ENCODE peak calls at places on chromosomes 13 and 19, in five cellular contexts. One of them, this sample, is unnamed. For H3K4me1, the result is how much of the 10 kb centered on the place peaks cover.

GRCh38 chr13:30751183-30751933 is 16.0 kb downstream of the ALOX5AP start:
- DNase-seq in endodermal cell: no peak
- DNase-seq in IMR-90: no peak
- DNase-seq in Peyer's patch: no peak
- DNase-seq in tibial nerve: no peak
- DNase-seq in this sample: no peak

GRCh38 chr19:49677232-49677881 is at the start of gene PRMT1:
- DNase-seq in IMR-90: no peak
- DNase-seq in endodermal cell: no peak
- DNase-seq in tibial nerve: no peak
- DNase-seq in Peyer's patch: peak
- DNase-seq in this sample: peak

GRCh38 chr13:94702181-94703041 is 9.9 kb downstream of the SOX21 start:
- DNase-seq in endodermal cell: no peak
- DNase-seq in Peyer's patch: no peak
- DNase-seq in IMR-90: no peak
- DNase-seq in tibial nerve: no peak
- DNase-seq in this sample: no peak

GRCh38 chr19:1133471-1133929 is 29.7 kb downstream of the GPX4 start:
- DNase-seq in Peyer's patch: peak
- DNase-seq in IMR-90: no peak
- DNase-seq in endodermal cell: peak
- DNase-seq in tibial nerve: no peak
- DNase-seq in this sample: no peak

GRCh38 chr13:75636339-75637095 is 387 bp downstream of the LMO7 start:
- DNase-seq in tibial nerve: no peak
- DNase-seq in endodermal cell: peak
- DNase-seq in Peyer's patch: peak
- DNase-seq in IMR-90: peak
- DNase-seq in this sample: peak

GRCh38 chr13:102405499-102406079 is 3.7 kb upstream of the FGF14 start:
- DNase-seq in Peyer's patch: no peak
- DNase-seq in tibial nerve: no peak
- DNase-seq in IMR-90: peak
- DNase-seq in endodermal cell: peak
- DNase-seq in this sample: peak

GRCh38 chr19:11451327-11451941 is 16.0 kb downstream of the PRKCSH start:
- DNase-seq in IMR-90: no peak
- DNase-seq in tibial nerve: no peak
- DNase-seq in endodermal cell: no peak
- DNase-seq in Peyer's patch: no peak
- DNase-seq in this sample: no peak

GRCh38 chr19:46626441-46626840 is 1.6 kb upstream of the PTGIR start:
- DNase-seq in tibial nerve: no peak
- DNase-seq in endodermal cell: no peak
- DNase-seq in Peyer's patch: no peak
- DNase-seq in IMR-90: no peak
- DNase-seq in this sample: no peak

GRCh38 chr13:72062566-72062965 is 195.6 kb upstream of the DACH1 start:
- DNase-seq in endodermal cell: peak
- DNase-seq in Peyer's patch: no peak
- DNase-seq in tibial nerve: no peak
- DNase-seq in IMR-90: no peak
- DNase-seq in this sample: no peak

GRCh38 chr13:98773053-98773452 is 20.6 kb upstream of the SLC15A1 start:
- DNase-seq in endodermal cell: peak
- DNase-seq in IMR-90: no peak
- DNase-seq in tibial nerve: no peak
- DNase-seq in Peyer's patch: no peak
- DNase-seq in this sample: no peak

GRCh38 chr19:27794444-27795042 is 1418.4 kb downstream of the UQCRFS1 start:
- DNase-seq in Peyer's patch: no peak
- DNase-seq in tibial nerve: no peak
- DNase-seq in IMR-90: peak
- DNase-seq in endodermal cell: peak
- DNase-seq in this sample: peak

GRCh38 chr19:46726551-46726950 is 9.6 kb upstream of the PRKD2 start:
- DNase-seq in Peyer's patch: no peak
- DNase-seq in tibial nerve: no peak
- DNase-seq in endodermal cell: no peak
- DNase-seq in IMR-90: no peak
- DNase-seq in this sample: no peak

GRCh38 chr13:84816567-84817133 is 934.4 kb upstream of the SLITRK1 start:
- DNase-seq in tibial nerve: no peak
- DNase-seq in endodermal cell: no peak
- DNase-seq in IMR-90: no peak
- DNase-seq in Peyer's patch: no peak
- DNase-seq in this sample: no peak

GRCh38 chr13:56773148-56773547 is 367.6 kb upstream of the PRR20A start:
- DNase-seq in Peyer's patch: no peak
- DNase-seq in IMR-90: no peak
- DNase-seq in tibial nerve: no peak
- DNase-seq in endodermal cell: no peak
- DNase-seq in this sample: no peak

GRCh38 chr13:21486322-21486721 is 27.2 kb upstream of the ZDHHC20 start:
- DNase-seq in Peyer's patch: no peak
- DNase-seq in tibial nerve: no peak
- DNase-seq in IMR-90: no peak
- DNase-seq in endodermal cell: no peak
- DNase-seq in this sample: no peak

GRCh38 chr19:30227661-30228112 is 144.5 kb upstream of the ZNF536 start:
- DNase-seq in tibial nerve: no peak
- DNase-seq in endodermal cell: peak
- DNase-seq in Peyer's patch: peak
- DNase-seq in IMR-90: peak
- DNase-seq in this sample: peak

GRCh38 chr13:44431150-44431549 is 57.5 kb downstream of the SERP2 start:
- DNase-seq in endodermal cell: peak
- DNase-seq in IMR-90: no peak
- DNase-seq in Peyer's patch: peak
- DNase-seq in tibial nerve: no peak
- DNase-seq in this sample: no peak

GRCh38 chr13:52809310-52809769 is 39.1 kb downstream of the PCDH8 start:
- DNase-seq in IMR-90: peak
- DNase-seq in endodermal cell: peak
- DNase-seq in tibial nerve: no peak
- DNase-seq in Peyer's patch: peak
- DNase-seq in this sample: peak

GRCh38 chr19:3479819-3480215 is 508 bp downstream of the SMIM24 start:
- DNase-seq in tibial nerve: no peak
- DNase-seq in endodermal cell: peak
- DNase-seq in Peyer's patch: peak
- DNase-seq in IMR-90: no peak
- DNase-seq in this sample: no peak

GRCh38 chr13:32039056-32039455 is 7.5 kb downstream of the FRY start:
- DNase-seq in Peyer's patch: no peak
- DNase-seq in tibial nerve: no peak
- DNase-seq in IMR-90: peak
- DNase-seq in endodermal cell: no peak
- DNase-seq in this sample: no peak

GRCh38 chr13:96075953-96076543 is 13.9 kb upstream of the HS6ST3 start:
- DNase-seq in tibial nerve: no peak
- DNase-seq in endodermal cell: no peak
- DNase-seq in Peyer's patch: no peak
- DNase-seq in IMR-90: peak
- DNase-seq in this sample: peak

GRCh38 chr19:3482507-3483225 is 575 bp downstream of the SMIM44 start:
- DNase-seq in Peyer's patch: peak
- DNase-seq in tibial nerve: no peak
- DNase-seq in endodermal cell: peak
- DNase-seq in IMR-90: no peak
- DNase-seq in this sample: no peak

GRCh38 chr19:47226426-47227346 is 4.3 kb downstream of the BBC3 start:
- DNase-seq in Peyer's patch: peak
- DNase-seq in IMR-90: peak
- DNase-seq in tibial nerve: peak
- DNase-seq in endodermal cell: no peak
- DNase-seq in this sample: peak

GRCh38 chr13:93776936-93777335 is 550.3 kb downstream of the GPC6 start:
- DNase-seq in IMR-90: peak
- DNase-seq in Peyer's patch: no peak
- DNase-seq in tibial nerve: no peak
- DNase-seq in endodermal cell: no peak
- DNase-seq in this sample: no peak

GRCh38 chr19:29660835-29661234 is 4.4 kb upstream of the PLEKHF1 start:
- DNase-seq in endodermal cell: no peak
- DNase-seq in tibial nerve: no peak
- DNase-seq in IMR-90: no peak
- DNase-seq in Peyer's patch: no peak
- DNase-seq in this sample: no peak

DNA sequence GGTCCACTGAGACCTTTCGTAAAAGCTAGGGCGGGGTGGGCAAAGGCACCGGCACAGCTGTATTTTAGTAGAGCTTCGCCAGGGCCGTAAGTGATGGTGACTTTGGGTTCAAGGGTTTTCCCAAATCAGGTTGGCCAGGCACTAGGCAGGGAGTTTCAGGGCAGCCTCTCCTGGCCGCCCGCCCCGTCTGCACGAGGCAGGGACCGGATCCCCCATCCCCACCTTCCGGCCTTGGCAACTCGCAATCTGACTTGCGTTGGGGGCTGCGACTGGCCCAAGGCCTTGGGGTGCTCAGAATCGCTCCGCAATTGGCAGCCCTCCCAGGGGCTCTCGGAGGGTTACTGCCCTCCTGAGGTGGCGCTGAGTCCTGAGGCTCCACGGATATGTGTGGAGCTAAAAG is 4.1 kb upstream of the ZIC5 start:
- DNase-seq in endodermal cell: peak
- DNase-seq in IMR-90: no peak
- DNase-seq in tibial nerve: no peak
- DNase-seq in Peyer's patch: no peak
- DNase-seq in this sample: no peak
- H3K4me1 ChIP-seq in endodermal cell: under half
- H3K4me1 ChIP-seq in IMR-90: under half
- H3K4me1 ChIP-seq in tibial nerve: under half
- H3K4me1 ChIP-seq in Peyer's patch: under half
- H3K4me1 ChIP-seq in this sample: under half

GRCh38 chr13:46622918-46623256 is 69.9 kb downstream of the LRCH1 start:
- DNase-seq in endodermal cell: no peak
- DNase-seq in tibial nerve: no peak
- DNase-seq in IMR-90: peak
- DNase-seq in Peyer's patch: no peak
- DNase-seq in this sample: peak
- H3K4me1 ChIP-seq in endodermal cell: under half
- H3K4me1 ChIP-seq in tibial nerve: under half
- H3K4me1 ChIP-seq in IMR-90: under half
- H3K4me1 ChIP-seq in Peyer's patch: under half
- H3K4me1 ChIP-seq in this sample: under half

GRCh38 chr19:35208121-35208520 is 20.4 kb downstream of the FAM187B start:
- DNase-seq in Peyer's patch: no peak
- DNase-seq in IMR-90: no peak
- DNase-seq in endodermal cell: no peak
- DNase-seq in tibial nerve: no peak
- DNase-seq in this sample: no peak

GRCh38 chr19:35206379-35206778 is 22.2 kb downstream of the FAM187B start:
- DNase-seq in Peyer's patch: peak
- DNase-seq in IMR-90: no peak
- DNase-seq in tibial nerve: no peak
- DNase-seq in endodermal cell: no peak
- DNase-seq in this sample: no peak

GRCh38 chr19:35206855-35207254 is 21.7 kb downstream of the FAM187B start:
- DNase-seq in endodermal cell: no peak
- DNase-seq in Peyer's patch: no peak
- DNase-seq in IMR-90: no peak
- DNase-seq in tibial nerve: no peak
- DNase-seq in this sample: no peak

GRCh38 chr19:35205733-35206323 is 22.7 kb downstream of the FAM187B start:
- DNase-seq in IMR-90: no peak
- DNase-seq in Peyer's patch: no peak
- DNase-seq in endodermal cell: no peak
- DNase-seq in tibial nerve: no peak
- DNase-seq in this sample: no peak

DNA sequence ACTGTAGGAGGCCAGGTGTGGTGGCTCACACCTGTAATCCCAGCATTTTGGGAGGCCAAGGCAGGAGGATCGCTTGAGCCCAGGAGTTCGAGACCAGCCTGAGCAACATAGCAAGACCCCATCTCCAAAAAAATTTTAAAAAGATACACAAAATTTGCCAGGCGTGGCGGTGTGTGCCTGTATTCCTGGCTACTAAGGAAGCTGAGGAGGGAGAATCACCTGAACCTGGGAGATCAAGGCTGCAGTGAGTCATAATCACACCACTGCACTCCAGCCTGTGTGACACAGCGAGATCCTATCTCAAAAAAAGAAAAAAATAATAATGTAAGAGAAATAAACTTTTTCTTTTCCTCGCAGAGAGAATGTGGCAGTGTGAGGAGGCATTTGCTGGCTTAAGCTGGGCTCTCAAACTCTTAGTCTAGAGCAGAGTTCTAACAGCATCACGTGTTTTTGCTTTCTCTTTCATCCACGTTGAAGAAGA is 21.1 kb downstream of the FAM187B start:
- DNase-seq in tibial nerve: no peak
- DNase-seq in IMR-90: no peak
- DNase-seq in endodermal cell: no peak
- DNase-seq in Peyer's patch: no peak
- DNase-seq in this sample: no peak
- H3K4me1 ChIP-seq in tibial nerve: under half
- H3K4me1 ChIP-seq in IMR-90: under half
- H3K4me1 ChIP-seq in endodermal cell: under half
- H3K4me1 ChIP-seq in Peyer's patch: under half
- H3K4me1 ChIP-seq in this sample: under half

DNA sequence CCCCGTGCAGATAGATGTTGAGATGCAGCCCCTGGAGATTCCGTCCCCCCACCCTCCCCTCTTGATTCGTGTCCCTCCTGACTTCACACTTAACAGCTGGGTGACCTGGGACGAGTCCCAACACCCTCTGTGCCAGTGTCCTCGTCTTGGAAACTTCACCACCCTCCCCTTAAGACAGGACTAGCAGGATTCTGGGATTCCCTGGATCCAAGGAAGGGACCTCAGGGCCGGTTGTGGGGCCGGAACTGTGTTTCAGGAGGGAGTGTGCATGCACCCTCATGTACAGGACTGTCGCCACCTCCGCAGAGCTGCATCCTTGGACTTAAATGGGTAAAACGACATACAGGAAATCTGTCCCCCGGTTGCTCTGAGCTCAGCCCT is 952 bp downstream of the MYO9B start:
- DNase-seq in IMR-90: no peak
- DNase-seq in endodermal cell: peak
- DNase-seq in tibial nerve: no peak
- DNase-seq in Peyer's patch: peak
- DNase-seq in this sample: no peak
- H3K4me1 ChIP-seq in IMR-90: under half
- H3K4me1 ChIP-seq in endodermal cell: under half
- H3K4me1 ChIP-seq in tibial nerve: half or more
- H3K4me1 ChIP-seq in Peyer's patch: under half
- H3K4me1 ChIP-seq in this sample: under half

This sample was measured in fibroblast of lung.